ENCODE peak calls at places on chromosome 13, in five cellular contexts. K is fibroblast of lung, V is mammary epithelial cell, Y is endothelial cell of umbilical vein, X is A673. Z is an unnamed sample.

GRCh38 chr13:106649495-106649894 is 81.6 kb upstream of the ARGLU1 start:
- DNase-seq in V (peak; percentile 43), K (peak; percentile 47), X (no peak), Y (no peak), Z (peak; percentile 13)

GRCh38 chr13:109412232-109412935 is 374.0 kb downstream of the IRS2 start:
- DNase-seq in X (peak; percentile 93), K (peak; percentile 36), Y (peak; percentile 5), V (no peak), Z (peak; percentile 31)

GRCh38 chr13:41416276-41416675 is 41.1 kb upstream of the RGCC start:
- DNase-seq in X (no peak), K (no peak), Y (no peak), V (peak; percentile 29), Z (peak; percentile 38)

GRCh38 chr13:38141792-38142191 is 207.9 kb upstream of the UFM1 start:
- DNase-seq in Y (peak; percentile 35), V (peak; percentile 47), X (no peak), K (no peak), Z (peak; percentile 46)

GRCh38 chr13:41308241-41308640 is 2.8 kb upstream of the NAA16 start:
- DNase-seq in Y (no peak), K (no peak), V (no peak), X (no peak), Z (no peak)

GRCh38 chr13:30388401-30389283 is 33.7 kb upstream of the UBE2L5 start:
- DNase-seq in K (peak; percentile 75), V (peak; percentile 42), Y (peak; percentile 23), X (no peak), Z (peak; percentile 91)

GRCh38 chr13:79886601-79887000 is 405.6 kb downstream of the NDFIP2 start:
- DNase-seq in V (no peak), X (no peak), K (no peak), Y (no peak), Z (no peak)

GRCh38 chr13:67619987-67620386 is 389.9 kb upstream of the PCDH9 start:
- DNase-seq in X (peak; percentile 53), Y (no peak), V (no peak), K (peak; percentile 67), Z (no peak)

GRCh38 chr13:39957868-39958676 is 302.6 kb downstream of the COG6 start:
- DNase-seq in K (no peak), Y (no peak), X (no peak), V (no peak), Z (no peak)

GRCh38 chr13:74158606-74159352 is 24.6 kb upstream of the KLF12 start:
- DNase-seq in Y (no peak), K (no peak), X (no peak), V (no peak), Z (no peak)

GRCh38 chr13:88263808-88264207 is 592.6 kb downstream of the SLITRK5 start:
- DNase-seq in V (no peak), K (no peak), X (no peak), Y (no peak), Z (no peak)
- TF ChIP-seq EZH2 in V (no peak), K (no peak), X (no peak), Y (no peak), Z (no peak)

DNA sequence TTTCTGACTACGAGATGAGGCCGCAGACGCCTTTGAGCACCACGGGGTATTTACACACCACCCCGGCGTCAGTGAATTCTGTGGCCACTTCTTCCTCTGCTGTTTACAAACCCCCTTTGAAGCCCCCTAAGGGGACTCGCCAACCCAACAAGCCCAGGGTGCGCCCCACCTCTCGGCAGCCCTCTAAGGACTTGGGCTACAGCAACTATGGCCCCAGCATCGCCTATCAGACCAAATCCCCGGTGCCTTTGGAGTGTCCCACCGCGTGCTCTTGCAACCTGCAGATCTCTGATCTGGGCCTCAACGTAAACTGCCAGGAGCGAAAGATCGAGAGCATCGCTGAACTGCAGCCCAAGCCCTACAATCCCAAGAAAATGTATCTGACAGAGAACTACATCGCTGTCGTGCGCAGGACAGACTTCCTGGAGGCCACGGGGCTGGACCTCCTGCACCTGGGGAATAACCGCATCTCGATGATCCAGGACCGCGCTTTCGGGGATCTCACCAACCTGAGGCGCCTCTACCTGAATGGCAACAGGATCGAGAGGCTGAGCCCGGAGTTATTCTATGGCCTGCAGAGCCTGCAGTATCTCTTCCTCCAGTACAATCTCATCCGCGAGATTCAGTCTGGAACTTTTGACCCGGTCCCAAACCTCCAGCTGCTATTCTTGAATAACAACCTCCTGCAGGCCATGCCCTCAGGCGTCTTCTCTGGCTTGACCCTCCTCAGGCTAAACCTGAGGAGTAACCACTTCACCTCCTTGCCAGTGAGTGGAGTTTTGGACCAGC is 5.3 kb downstream of the SLITRK5 start:
- DNase-seq in X (no peak), Y (no peak), V (no peak), K (no peak), Z (no peak)
- TF ChIP-seq EZH2 in X (no peak), Y (no peak), V (no peak), K (no peak), Z (no peak)

GRCh38 chr13:112058941-112059340 is 8.0 kb upstream of the SOX1 start:
- DNase-seq in K (no peak), X (no peak), Y (no peak), V (no peak), Z (no peak)

GRCh38 chr13:112058519-112058873 is 8.5 kb upstream of the SOX1 start:
- DNase-seq in V (no peak), X (no peak), K (no peak), Y (no peak), Z (no peak)

GRCh38 chr13:112060431-112060830 is 6.5 kb upstream of the SOX1 start:
- DNase-seq in X (no peak), V (no peak), K (no peak), Y (no peak), Z (no peak)

GRCh38 chr13:112060899-112061366 is 6.0 kb upstream of the SOX1 start:
- DNase-seq in X (no peak), K (no peak), Y (no peak), V (no peak), Z (no peak)

DNA sequence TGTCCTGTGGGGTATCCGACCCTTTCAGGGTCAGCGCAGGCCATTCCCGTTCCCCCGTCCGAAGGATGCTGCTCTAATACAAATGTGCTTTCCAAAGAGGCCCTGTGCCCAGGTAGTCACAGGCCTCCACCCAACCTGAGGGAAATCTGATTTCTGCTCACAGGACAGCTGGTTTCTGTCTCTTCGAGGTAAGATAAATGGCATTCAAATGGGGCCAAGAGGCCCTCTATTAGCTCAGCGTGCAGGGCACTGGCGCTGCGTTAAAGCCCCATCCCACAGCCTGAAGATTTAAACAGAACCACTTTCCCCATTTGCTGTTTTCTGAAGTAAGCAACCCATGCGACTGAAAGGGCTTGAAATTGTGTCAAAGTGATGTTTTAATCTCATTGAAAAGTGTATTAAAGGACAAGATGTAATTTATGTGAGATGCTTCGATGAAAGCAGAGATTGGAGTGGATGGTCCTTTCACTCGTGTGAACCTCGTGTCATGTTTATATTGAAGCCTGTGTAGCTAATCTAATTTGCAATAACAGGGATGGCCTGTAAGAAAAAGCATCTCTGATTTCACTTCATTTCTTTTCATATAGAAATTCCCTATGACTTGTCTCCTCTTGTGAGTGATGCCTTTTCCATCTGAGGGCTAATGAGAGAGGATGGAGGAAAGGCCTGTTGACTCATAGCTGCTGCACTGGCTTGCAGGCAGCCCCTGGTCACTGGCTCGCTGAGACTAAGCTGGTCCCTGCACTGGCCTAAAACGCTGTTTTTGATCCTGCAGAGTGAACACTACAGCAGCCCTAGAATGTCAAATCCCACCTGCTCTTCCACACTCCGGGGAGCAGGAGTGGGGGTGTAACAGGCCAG is 7.3 kb upstream of the SOX1 start:
- DNase-seq in K (no peak), X (no peak), Y (no peak), V (no peak), Z (no peak)
- TF ChIP-seq EZH2 in K (peak; percentile 7), X (no peak), Y (no peak), V (peak; percentile 51), Z (no peak)

GRCh38 chr13:50128406-50129048 is 113.3 kb downstream of the KCNRG start:
- DNase-seq in K (no peak), Y (no peak), X (no peak), V (no peak), Z (no peak)

GRCh38 chr13:50129923-50130685 is 114.9 kb downstream of the KCNRG start:
- DNase-seq in X (peak; percentile 41), V (no peak), Y (no peak), K (peak; percentile 46), Z (peak; percentile 78)

GRCh38 chr13:50129065-50129922 is 114.0 kb downstream of the KCNRG start:
- DNase-seq in V (no peak), K (no peak), X (no peak), Y (no peak), Z (no peak)

GRCh38 chr13:50131998-50132936 is 117.0 kb downstream of the KCNRG start:
- DNase-seq in K (peak; percentile 28), V (no peak), Y (no peak), X (no peak), Z (no peak)

DNA sequence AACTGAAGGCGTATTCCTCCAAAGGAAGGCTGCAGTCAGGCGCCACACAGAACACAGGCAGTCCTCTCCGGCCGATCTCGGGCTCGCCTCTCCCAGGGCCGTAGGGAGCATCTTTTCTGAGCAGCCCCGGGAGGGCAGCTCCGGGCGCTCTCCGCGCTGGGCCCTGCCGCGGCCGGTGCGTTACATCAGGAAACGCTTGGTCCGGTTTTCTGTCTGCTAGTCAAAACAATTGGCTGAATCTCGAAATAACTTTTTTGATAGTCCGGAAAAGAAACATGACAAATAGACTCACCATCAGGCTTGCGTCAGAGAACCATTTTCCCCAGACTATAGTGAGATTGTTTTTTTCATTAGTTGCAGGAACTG is 115.4 kb downstream of the KCNRG start:
- DNase-seq in K (peak; percentile 63), X (no peak), Y (peak; percentile 53), V (no peak), Z (peak; percentile 79)
- TF ChIP-seq EZH2 in K (no peak), X (no peak), Y (no peak), V (no peak), Z (no peak)

GRCh38 chr13:85652536-85652935 is 146.7 kb downstream of the SLITRK6 start:
- DNase-seq in Y (no peak), K (no peak), X (no peak), V (no peak), Z (no peak)

GRCh38 chr13:85655040-85655439 is 144.2 kb downstream of the SLITRK6 start:
- DNase-seq in K (no peak), V (no peak), Y (no peak), X (no peak), Z (no peak)

GRCh38 chr13:85653681-85654080 is 145.5 kb downstream of the SLITRK6 start:
- DNase-seq in X (no peak), Y (no peak), K (no peak), V (no peak), Z (no peak)

GRCh38 chr13:85651440-85651839 is 147.8 kb downstream of the SLITRK6 start:
- DNase-seq in X (no peak), Y (no peak), V (peak; percentile 90), K (no peak), Z (no peak)

DNA sequence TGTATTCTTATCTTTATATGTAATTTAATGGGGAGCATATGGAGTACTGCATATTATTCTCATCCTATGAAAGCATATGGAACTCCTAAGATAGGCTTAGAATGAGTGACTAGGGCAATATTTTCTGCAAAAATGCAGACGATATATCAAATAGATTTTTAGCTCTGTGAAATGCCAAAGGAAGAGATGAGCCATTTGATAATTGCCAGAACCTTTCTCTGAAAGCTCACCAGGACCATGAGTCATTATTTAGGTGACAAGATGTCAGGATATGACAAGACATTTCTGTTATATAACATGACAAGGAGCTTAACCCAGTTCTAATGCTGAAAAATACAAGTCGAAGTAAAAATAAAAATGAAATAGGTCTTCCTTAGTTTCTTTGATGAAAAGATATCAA is 145.0 kb downstream of the SLITRK6 start:
- DNase-seq in K (no peak), Y (no peak), V (no peak), X (no peak), Z (no peak)
- TF ChIP-seq EZH2 in K (no peak), Y (no peak), V (no peak), X (no peak), Z (no peak)

Z was measured in GM23248.